ENCODE peak calls at places on chromosomes 11 and 22, in ten cellular contexts. L is A549, P is body of pancreas, S is uterus, W is lower leg skin, D is breast epithelium, Q is K562, M is NB4, N is transverse colon, R is GM12891. J is an unnamed sample.

GRCh38 chr11:130197386-130198035 is 37.9 kb downstream of the ST14 start:
- DNase-seq in L (no peak), P (no peak), S (no peak), W (no peak), D (no peak), Q (no peak), M (no peak), N (no peak), R (no peak), J (peak; percentile 93)

GRCh38 chr22:46363611-46364321 is 28.3 kb downstream of the TRMU start:
- DNase-seq in L (no peak), P (no peak), S (no peak), W (no peak), D (no peak), Q (no peak), M (no peak), N (no peak), R (no peak), J (no peak)

GRCh38 chr22:16960884-16961249 is 47.2 kb downstream of the GAB4 start:
- DNase-seq in L (no peak), P (no peak), S (no peak), W (peak; percentile 69), D (no peak), Q (no peak), M (no peak), N (no peak), R (no peak), J (no peak)

GRCh38 chr11:57217053-57217452 is 20.0 kb downstream of the APLNR start:
- DNase-seq in L (no peak), P (no peak), S (no peak), W (no peak), D (no peak), Q (no peak), M (no peak), N (no peak), R (no peak), J (no peak)

GRCh38 chr22:27994481-27995331 is 75.7 kb upstream of the PITPNB start:
- DNase-seq in L (no peak), P (no peak), S (no peak), W (peak; percentile 78), D (peak; percentile 30), Q (no peak), M (peak; percentile 66), N (peak; percentile 5), R (no peak), J (no peak)

GRCh38 chr11:22466809-22467208 is 128.6 kb downstream of the SLC17A6 start:
- DNase-seq in L (peak; percentile 4), P (no peak), S (no peak), W (no peak), D (no peak), Q (no peak), M (no peak), N (no peak), R (no peak), J (peak; percentile 17)

GRCh38 chr22:38069372-38070249 is 12.4 kb downstream of the PICK1 start:
- DNase-seq in L (peak; percentile 45), P (no peak), S (peak; percentile 74), W (no peak), D (no peak), Q (peak; percentile 67), M (peak; percentile 47), N (peak; percentile 29), R (no peak), J (no peak)

GRCh38 chr11:126113515-126113957 is 50.9 kb upstream of the CDON start:
- DNase-seq in L (peak; percentile 88), P (peak; percentile 93), S (peak; percentile 88), W (peak; percentile 97), D (peak; percentile 89), Q (no peak), M (peak; percentile 43), N (peak; percentile 90), R (no peak), J (peak; percentile 80)

GRCh38 chr11:103903621-103904323 is 132.7 kb upstream of the DDI1 start:
- DNase-seq in L (no peak), P (no peak), S (no peak), W (no peak), D (no peak), Q (no peak), M (peak; percentile 4), N (no peak), R (no peak), J (no peak)

GRCh38 chr11:10982695-10983492 is 125.0 kb upstream of the ZBED5 start:
- DNase-seq in L (peak; percentile 44), P (no peak), S (no peak), W (no peak), D (no peak), Q (peak; percentile 28), M (no peak), N (no peak), R (no peak), J (no peak)

GRCh38 chr11:64268687-64269379 is 15.6 kb downstream of the BAD start:
- DNase-seq in L (peak; percentile 76), P (peak; percentile 68), S (peak; percentile 77), W (peak; percentile 94), D (no peak), Q (peak; percentile 51), M (peak; percentile 73), N (peak; percentile 75), R (no peak), J (no peak)

DNA sequence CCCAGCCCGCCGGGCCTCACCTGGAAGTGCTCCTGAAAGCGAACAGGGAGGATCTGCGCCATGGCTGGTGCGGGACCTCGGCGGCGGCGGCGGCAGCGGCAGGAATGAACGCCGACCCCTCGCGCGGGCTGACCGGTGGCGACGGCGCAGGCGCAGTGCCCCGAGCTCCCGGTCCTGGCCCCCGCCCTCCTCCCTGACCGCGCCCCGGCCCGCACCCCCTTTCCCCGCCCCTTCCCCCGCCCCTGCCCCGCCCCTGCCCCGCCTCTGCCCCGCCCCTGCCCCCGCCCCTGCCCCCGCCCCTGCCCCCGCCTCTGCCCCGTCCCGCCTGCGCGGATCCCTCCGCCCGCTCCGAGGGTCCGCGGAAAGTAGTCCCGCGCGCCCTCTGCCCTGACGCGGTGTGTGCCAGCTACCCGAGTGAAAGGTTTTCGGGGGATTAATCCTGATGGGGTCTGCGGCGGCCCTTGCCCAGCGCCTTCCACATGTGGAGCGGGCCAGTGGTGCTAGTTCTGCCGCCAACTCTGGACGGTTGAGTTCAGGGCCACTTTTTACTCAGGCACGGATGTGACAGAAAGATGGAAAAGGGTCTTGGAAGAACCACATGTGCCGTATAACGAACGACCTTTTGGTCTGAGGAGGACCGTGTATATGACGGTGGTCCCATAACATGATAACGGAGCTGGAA is at the start of gene CLTCL1:
- DNase-seq in L (peak; percentile 70), P (peak; percentile 87), S (peak; percentile 80), W (peak; percentile 95), D (peak; percentile 82), Q (peak; percentile 100), M (peak; percentile 80), N (peak; percentile 86), R (peak; percentile 93), J (peak; percentile 72)
- TF ChIP-seq POLR2A in L (peak; percentile 55), P (peak; percentile 44), S (peak; percentile 45), W (no peak), D (peak; percentile 14), Q (peak; percentile 89), M (peak; percentile 16), N (peak; percentile 6), R (no peak), J (peak; percentile 58)

DNA sequence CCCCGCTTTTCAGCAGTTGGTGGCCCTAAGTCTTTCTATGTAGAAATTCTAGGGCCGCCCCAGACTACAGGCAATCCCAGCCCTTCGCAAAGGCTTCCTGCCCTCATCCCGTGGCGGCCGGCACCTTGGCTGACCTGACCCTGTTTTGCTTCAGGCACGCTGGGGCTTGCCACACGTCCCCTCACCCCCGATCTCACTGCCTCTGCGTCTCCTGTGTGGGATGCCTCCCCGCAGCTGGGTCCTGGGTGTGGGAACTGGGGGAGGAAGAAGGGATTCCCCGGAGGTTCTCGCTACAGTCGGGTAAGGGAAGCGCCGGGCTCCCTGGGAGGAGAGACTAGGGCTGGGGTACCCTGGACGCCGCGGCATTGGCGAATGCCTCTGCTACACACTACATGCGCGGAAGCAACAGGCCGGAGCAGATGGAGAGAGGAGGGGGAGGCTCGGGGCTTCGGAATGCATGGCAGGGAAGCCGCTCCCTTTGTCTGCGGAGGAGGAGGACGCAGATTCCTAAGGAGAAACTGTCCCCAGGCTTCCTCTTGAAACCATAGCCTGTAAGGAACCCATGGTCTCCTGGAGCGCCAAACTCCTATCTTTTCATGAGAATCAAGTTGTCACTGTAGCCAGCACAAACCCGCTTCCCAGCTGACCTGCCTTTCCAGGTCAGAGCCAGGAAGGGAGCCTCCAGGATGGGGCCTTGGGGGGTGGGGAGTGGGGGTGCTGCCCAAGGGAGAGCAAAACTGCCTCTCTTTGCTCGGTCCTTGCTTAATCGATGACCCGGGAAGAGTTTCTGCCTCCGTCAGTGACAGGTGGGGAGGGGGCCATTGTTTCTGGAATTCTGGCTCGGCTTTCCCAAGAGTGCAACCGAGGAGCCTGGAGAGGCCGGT is 1.4 kb downstream of the DTX4 start:
- DNase-seq in L (no peak), P (peak; percentile 21), S (peak; percentile 42), W (peak; percentile 90), D (no peak), Q (no peak), M (peak; percentile 20), N (peak; percentile 41), R (no peak), J (no peak)
- TF ChIP-seq POLR2A in L (no peak), P (peak; percentile 6), S (no peak), W (no peak), D (no peak), Q (no peak), M (no peak), N (no peak), R (no peak), J (no peak)

GRCh38 chr11:59106363-59107336 is at the start of gene FAM111B:
- DNase-seq in L (peak; percentile 94), P (peak; percentile 84), S (peak; percentile 83), W (peak; percentile 96), D (peak; percentile 77), Q (peak; percentile 8), M (no peak), N (peak; percentile 90), R (peak; percentile 61), J (peak; percentile 86)

GRCh38 chr11:59097113-59097708 is 9.8 kb upstream of the FAM111B start:
- DNase-seq in L (peak; percentile 72), P (peak; percentile 72), S (peak; percentile 32), W (no peak), D (no peak), Q (peak; percentile 16), M (peak; percentile 62), N (peak; percentile 75), R (no peak), J (no peak)

DNA sequence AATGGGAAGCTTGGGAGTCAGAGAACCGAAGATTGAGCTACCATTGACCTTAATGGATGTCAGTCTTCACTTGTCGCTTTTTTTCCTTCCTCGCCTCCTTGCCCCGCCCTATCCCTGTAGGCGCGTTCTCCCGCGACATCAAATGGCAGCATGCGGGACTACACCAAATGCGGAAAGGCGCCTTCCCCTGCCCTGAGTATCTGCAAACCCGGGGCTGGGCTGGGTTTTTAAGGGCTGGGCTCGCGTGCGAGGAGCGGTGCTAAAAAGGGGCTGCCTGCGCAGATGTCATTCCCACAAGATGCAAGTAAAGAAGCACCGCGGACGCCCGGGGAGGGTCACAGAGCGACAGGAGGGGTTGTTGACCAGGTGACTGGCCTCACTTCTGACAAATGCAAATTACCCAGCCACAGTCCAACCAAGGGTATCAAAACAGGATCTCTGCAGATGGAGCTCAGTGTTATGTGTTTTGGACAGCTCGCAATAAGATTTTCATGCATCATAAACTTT is 4.7 kb upstream of the FAM111B start:
- DNase-seq in L (peak; percentile 78), P (peak; percentile 56), S (peak; percentile 14), W (peak; percentile 88), D (peak; percentile 64), Q (peak; percentile 29), M (no peak), N (peak; percentile 66), R (peak; percentile 50), J (no peak)
- TF ChIP-seq POLR2A in L (no peak), P (no peak), S (no peak), W (no peak), D (no peak), Q (no peak), M (no peak), N (no peak), R (peak; percentile 55), J (no peak)

GRCh38 chr22:43723816-43724215 is 88.3 kb downstream of the EFCAB6 start:
- DNase-seq in L (no peak), P (no peak), S (no peak), W (no peak), D (no peak), Q (no peak), M (peak; percentile 52), N (no peak), R (no peak), J (no peak)
- TF ChIP-seq POLR2A in L (no peak), P (no peak), S (no peak), W (no peak), D (no peak), Q (no peak), M (no peak), N (no peak), R (no peak), J (no peak)